ENCODE peak calls at places on chromosomes 6 and 20, in four cellular contexts. T is stomach, U is uterus, Q is left ventricle myocardium inferior. W is an unnamed sample.

GRCh38 chr20:51017313-51017712 is 5.6 kb downstream of the KCNG1 start:
- DNase-seq in T (no peak), U (no peak), Q (no peak), W (no peak)

GRCh38 chr20:58603656-58604184 is 47.4 kb upstream of the STX16 start:
- DNase-seq in T (no peak), U (no peak), Q (no peak), W (no peak)

GRCh38 chr6:128343666-128344065 is 176.7 kb downstream of the PTPRK start:
- DNase-seq in T (no peak), U (no peak), Q (no peak), W (no peak)

GRCh38 chr20:11686900-11687543 is 230.7 kb upstream of the BTBD3 start:
- DNase-seq in T (peak; percentile 64), U (peak; percentile 26), Q (peak; percentile 33), W (peak; percentile 82)

GRCh38 chr20:46040902-46041535 is 12.0 kb downstream of the SLC12A5 start:
- DNase-seq in T (peak; percentile 29), U (no peak), Q (no peak), W (no peak)

GRCh38 chr6:101296184-101296583 is 97.3 kb upstream of the GRIK2 start:
- DNase-seq in T (no peak), U (no peak), Q (no peak), W (no peak)

GRCh38 chr6:16731503-16732018 is 29.7 kb downstream of the ATXN1 start:
- DNase-seq in T (no peak), U (no peak), Q (no peak), W (no peak)

GRCh38 chr20:58327211-58327610 is 17.7 kb downstream of the RAB22A start:
- DNase-seq in T (no peak), U (peak; percentile 60), Q (no peak), W (no peak)

GRCh38 chr6:128097019-128097418 is 196.2 kb upstream of the THEMIS start:
- DNase-seq in T (no peak), U (no peak), Q (no peak), W (no peak)

GRCh38 chr20:13900506-13900905 is 89.9 kb downstream of the SEL1L2 start:
- DNase-seq in T (no peak), U (no peak), Q (no peak), W (no peak)

GRCh38 chr20:59985864-59986263 is 27.6 kb downstream of the CDH26 start:
- DNase-seq in T (no peak), U (no peak), Q (peak; percentile 42), W (no peak)

GRCh38 chr6:150857062-150857905 is 8.2 kb upstream of the MTHFD1L start:
- DNase-seq in T (no peak), U (no peak), Q (no peak), W (no peak)

GRCh38 chr20:24674921-24675605 is 205.6 kb downstream of the SYNDIG1 start:
- DNase-seq in T (no peak), U (no peak), Q (no peak), W (no peak)

GRCh38 chr20:61704661-61705060 is 361.0 kb downstream of the TAF4 start:
- DNase-seq in T (no peak), U (no peak), Q (no peak), W (no peak)

GRCh38 chr6:167501831-167502385 is 177.0 kb downstream of the TTLL2 start:
- DNase-seq in T (peak; percentile 70), U (no peak), Q (no peak), W (peak; percentile 82)

DNA sequence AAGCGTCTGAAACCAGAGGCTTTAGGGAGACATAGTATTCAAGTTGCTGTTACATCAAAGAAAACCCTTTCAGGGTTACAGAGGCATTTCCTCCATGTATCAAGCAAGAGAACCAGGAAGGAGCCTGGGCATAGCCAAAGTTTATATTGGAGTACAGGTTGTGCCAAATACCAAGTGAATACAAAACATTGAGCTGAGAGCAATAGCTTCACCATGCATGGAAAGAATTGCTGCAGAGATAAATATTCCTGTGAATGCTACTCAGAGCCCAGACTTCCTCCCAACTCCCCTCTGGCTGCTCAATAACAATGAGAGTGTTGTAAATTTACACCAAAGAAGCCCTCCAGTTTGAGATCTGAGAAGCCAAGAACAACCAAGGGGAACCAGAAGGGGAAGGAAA is 618.9 kb downstream of the DHX35 start:
- DNase-seq in T (no peak), U (no peak), Q (no peak), W (no peak)
- H3K9me3 ChIP-seq in T (no peaks in the 10 kb centered on the region), U (no peaks in the 10 kb centered on the region), Q (peaks cover 4% of the 10 kb centered on the region), W (no peaks in the 10 kb centered on the region)

GRCh38 chr20:43293068-43293786 is 103.5 kb upstream of the PTPRT start:
- DNase-seq in T (no peak), U (no peak), Q (no peak), W (no peak)
- TF ChIP-seq CTCF in T (no peak), U (no peak), Q (no peak), W (no peak)

GRCh38 chr20:32474009-32474716 is 111.0 kb downstream of the NOL4L start:
- DNase-seq in T (no peak), U (peak; percentile 52), Q (no peak), W (peak; percentile 62)
- H3K9me3 ChIP-seq in T (no peaks in the 10 kb centered on the region), U (no peaks in the 10 kb centered on the region), Q (no peaks in the 10 kb centered on the region), W (no peaks in the 10 kb centered on the region)

GRCh38 chr6:45684476-45684875 is 306.7 kb upstream of the SUPT3H start:
- DNase-seq in T (no peak), U (no peak), Q (no peak), W (no peak)
- TF ChIP-seq CTCF in T (no peak), U (no peak), Q (no peak), W (no peak)

DNA sequence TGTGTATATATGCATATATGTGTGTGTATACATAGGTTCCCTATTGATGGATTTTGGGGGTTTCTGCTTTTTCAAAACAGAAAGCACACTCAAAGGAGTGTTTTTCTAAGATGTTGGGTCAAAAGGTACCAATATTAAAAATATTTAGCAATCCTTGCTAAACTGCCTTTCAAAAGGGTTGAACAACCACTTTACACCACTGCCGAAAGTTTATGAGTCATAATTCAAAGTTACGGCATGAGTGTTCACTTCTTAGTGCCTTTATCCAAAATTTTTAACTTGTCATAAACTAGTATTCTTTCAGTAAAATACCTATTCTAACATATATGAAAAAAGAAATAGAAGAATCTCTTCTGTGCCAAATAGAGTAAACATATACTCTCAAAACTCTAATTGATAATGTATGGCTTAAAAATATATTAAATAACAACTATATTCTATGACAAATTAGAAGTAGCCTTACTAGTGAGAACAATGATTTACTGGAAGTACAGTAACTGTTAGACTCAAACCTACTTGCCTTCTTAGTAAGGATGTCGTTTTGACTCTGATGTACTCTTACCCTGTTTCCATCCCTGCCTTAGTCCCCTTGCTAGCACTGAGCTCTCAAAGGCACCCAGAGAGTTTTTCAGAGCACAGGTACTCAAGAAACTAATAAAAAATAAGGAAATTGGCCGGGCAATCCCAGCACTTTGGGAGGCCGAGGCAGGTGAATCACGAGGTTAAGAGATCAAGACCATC is 136.1 kb downstream of the INSM1 start:
- DNase-seq in T (no peak), U (no peak), Q (no peak), W (no peak)
- H3K9me3 ChIP-seq in T (no peaks in the 10 kb centered on the region), U (no peaks in the 10 kb centered on the region), Q (no peaks in the 10 kb centered on the region), W (no peaks in the 10 kb centered on the region)

DNA sequence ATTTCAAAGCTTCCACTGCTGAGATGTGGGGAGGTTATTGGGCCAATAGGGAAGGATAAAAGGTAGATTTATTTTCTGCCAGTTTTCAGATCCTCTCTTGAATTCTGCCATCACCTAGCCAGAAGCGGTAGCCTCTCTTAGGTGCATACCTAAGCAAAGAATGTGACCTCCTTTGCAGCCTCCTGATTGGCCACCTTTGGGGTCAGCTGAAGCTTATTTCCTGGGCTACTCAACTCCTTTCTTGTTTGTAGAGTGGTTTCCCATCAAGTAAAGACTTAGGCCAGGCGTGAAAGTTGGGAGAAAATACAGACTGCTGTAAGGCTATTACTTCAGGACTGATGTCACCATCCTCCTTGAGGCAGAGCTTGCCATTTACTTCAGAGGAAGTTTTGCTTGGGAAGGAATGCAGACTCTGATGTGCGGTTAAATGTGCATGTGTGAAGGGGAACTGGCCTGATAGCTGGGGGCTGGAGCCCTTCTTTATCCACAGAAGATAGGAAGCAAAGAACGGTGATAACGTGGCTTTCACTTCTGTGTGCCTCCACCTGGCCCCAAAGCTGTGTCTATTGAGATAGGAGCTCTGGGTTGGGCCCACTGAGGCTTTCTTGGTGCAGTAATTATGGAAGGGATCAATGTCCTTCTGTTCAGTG is 70.1 kb downstream of the TRMT11 start:
- DNase-seq in T (no peak), U (no peak), Q (no peak), W (no peak)
- TF ChIP-seq CTCF in T (no peak), U (no peak), Q (no peak), W (no peak)

GRCh38 chr6:116388924-116389323 is 18.2 kb downstream of the DSE start:
- DNase-seq in T (no peak), U (no peak), Q (no peak), W (no peak)

GRCh38 chr6:116385462-116385807 is 14.7 kb downstream of the DSE start:
- DNase-seq in T (no peak), U (no peak), Q (no peak), W (no peak)

GRCh38 chr6:116385911-116386310 is 15.2 kb downstream of the DSE start:
- DNase-seq in T (no peak), U (no peak), Q (no peak), W (no peak)

GRCh38 chr6:116386581-116387299 is 16.0 kb downstream of the DSE start:
- DNase-seq in T (no peak), U (no peak), Q (no peak), W (no peak)

GRCh38 chr6:116387374-116387773 is 16.6 kb downstream of the DSE start:
- DNase-seq in T (no peak), U (peak; percentile 35), Q (no peak), W (no peak)
- H3K9me3 ChIP-seq in T (no peaks in the 10 kb centered on the region), U (no peaks in the 10 kb centered on the region), Q (no peaks in the 10 kb centered on the region), W (no peaks in the 10 kb centered on the region)

DNA sequence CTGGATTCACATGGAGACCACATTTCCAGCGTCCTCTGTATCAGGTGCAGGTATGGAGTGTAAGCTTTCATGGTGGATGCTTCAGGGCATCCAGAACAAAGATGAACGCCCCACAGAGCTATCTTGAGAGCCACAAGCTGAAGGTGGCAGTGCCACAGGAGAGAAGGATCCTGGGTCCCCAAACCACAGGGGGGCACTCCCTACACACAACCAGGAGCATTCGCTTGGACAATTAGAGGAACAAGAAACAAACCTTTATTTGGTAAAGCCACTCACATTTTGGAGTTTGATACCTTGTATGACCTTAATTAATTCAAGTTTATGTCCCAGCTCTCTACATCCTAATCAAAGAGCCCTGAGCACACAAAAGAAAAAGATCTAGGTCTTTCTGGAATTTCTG is 406.3 kb downstream of the PREX1 start:
- DNase-seq in T (no peak), U (no peak), Q (no peak), W (no peak)
- TF ChIP-seq CTCF in T (no peak), U (no peak), Q (no peak), W (no peak)

W was measured in pancreas.